ENCODE peak calls at places on chromosomes 3 and 15, in ten cellular contexts. J, H, Z, C, Y, S, B, D, X and K are unnamed samples. For H3K4me1, the result is how much of the 10 kb centered on the place peaks cover.

GRCh38 chr3:94862703-94863102 is 799.8 kb downstream of the NSUN3 start:
- DNase-seq in J (no peak), S (peak), B (no peak), Z (peak), Y (no peak), X (no peak), C (no peak), D (peak), H (no peak), K (no peak)

GRCh38 chr15:90530250-90531051 is 728 bp downstream of the CRTC3 start:
- DNase-seq in S (peak), C (peak), J (peak), B (no peak), Y (peak), X (peak), H (peak), D (peak), Z (peak), K (no peak)

GRCh38 chr3:163368168-163368567 is 1710.1 kb downstream of the SI start:
- DNase-seq in J (no peak), Y (no peak), C (no peak), Z (no peak), B (no peak), H (no peak), D (no peak), X (no peak), S (no peak), K (no peak)

GRCh38 chr3:105414841-105415240 is 48.1 kb downstream of the ALCAM start:
- DNase-seq in Y (no peak), C (no peak), X (no peak), B (no peak), Z (no peak), J (no peak), S (no peak), D (no peak), H (no peak), K (no peak)

GRCh38 chr15:40038267-40038653 is 721 bp downstream of the SRP14 start:
- DNase-seq in C (no peak), H (no peak), Z (peak), Y (no peak), S (no peak), J (no peak), D (peak), X (no peak), B (peak), K (no peak)

GRCh38 chr15:28043625-28044520 is 55.2 kb downstream of the OCA2 start:
- DNase-seq in Z (no peak), C (no peak), X (no peak), D (no peak), S (no peak), Y (no peak), H (no peak), B (peak), J (no peak), K (no peak)

GRCh38 chr3:141426404-141427034 is 58.2 kb downstream of the ZBTB38 start:
- DNase-seq in S (peak), Z (peak), Y (peak), X (peak), J (peak), B (no peak), C (peak), H (peak), D (peak), K (peak)

GRCh38 chr15:77819271-77819806 is 186.6 kb upstream of the LINGO1 start:
- DNase-seq in J (no peak), B (no peak), C (no peak), X (no peak), Y (no peak), D (peak), Z (no peak), H (no peak), S (peak), K (no peak)

GRCh38 chr3:23490459-23490858 is 287.3 kb downstream of the UBE2E2 start:
- DNase-seq in H (no peak), J (no peak), B (no peak), X (no peak), C (no peak), Z (no peak), S (no peak), D (no peak), Y (no peak), K (no peak)

GRCh38 chr3:140270329-140270728 is 335.3 kb downstream of the CLSTN2 start:
- DNase-seq in Z (no peak), B (no peak), C (no peak), H (no peak), S (no peak), Y (no peak), D (no peak), X (no peak), J (no peak), K (no peak)

GRCh38 chr3:178492496-178492895 is 43.7 kb upstream of the KCNMB2 start:
- DNase-seq in Z (no peak), S (peak), C (no peak), J (no peak), B (no peak), H (no peak), Y (no peak), D (no peak), X (no peak), K (no peak)

GRCh38 chr15:51368751-51369450 is 27.4 kb downstream of the GLDN start:
- DNase-seq in J (no peak), Z (no peak), H (no peak), Y (no peak), B (no peak), C (no peak), D (no peak), X (no peak), S (no peak), K (no peak)

DNA sequence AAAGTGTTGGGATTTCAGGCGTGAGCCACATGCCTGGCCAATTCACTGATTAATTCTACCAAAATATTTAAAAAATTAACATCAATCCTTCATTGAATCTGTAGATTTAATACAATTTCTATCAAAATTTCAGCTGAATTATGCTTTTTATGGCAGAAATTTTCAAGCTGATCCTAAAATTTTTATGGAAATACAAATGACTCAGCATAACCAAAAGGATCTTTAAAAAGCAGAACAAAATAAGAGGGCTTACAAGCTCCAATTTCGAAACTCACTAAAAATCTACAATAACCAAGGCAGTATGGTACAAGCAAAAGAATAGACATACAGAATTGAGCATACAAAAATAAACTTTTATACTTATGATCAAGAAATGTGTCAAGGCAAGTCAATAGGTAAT is 180.5 kb upstream of the CTNNB1 start:
- DNase-seq in Z (no peak), J (no peak), C (no peak), S (no peak), X (no peak), D (no peak), H (no peak), Y (no peak), B (no peak), K (no peak)
- H3K4me3 ChIP-seq in Z (no peak), J (no peak), C (no peak), S (no peak), X (no peak), D (no peak), H (no peak), Y (no peak), B (no peak), K (no peak)

DNA sequence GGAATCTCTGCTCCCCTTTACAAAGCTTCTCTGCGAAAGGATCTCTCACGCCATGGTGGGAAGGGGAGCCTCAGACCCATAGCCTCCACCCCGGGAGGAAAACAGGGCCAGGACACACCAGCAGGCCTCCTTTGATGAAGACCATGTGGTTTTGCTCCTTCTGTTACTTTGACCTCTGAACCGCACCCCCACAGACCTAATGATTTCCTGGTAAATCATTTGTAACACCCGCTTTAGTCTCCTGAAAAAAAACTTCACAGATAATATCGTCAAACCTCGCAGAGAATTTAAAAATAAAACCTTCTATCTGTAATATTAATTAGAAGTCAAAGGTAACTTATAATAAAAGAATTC is 18.3 kb downstream of the CPN2 start:
- DNase-seq in X (no peak), D (no peak), B (no peak), J (no peak), H (no peak), Z (no peak), Y (no peak), S (no peak), C (no peak), K (no peak)
- TF ChIP-seq CTCF in X (no peak), D (no peak), B (no peak), J (no peak), H (no peak), Z (no peak), Y (no peak), S (no peak), C (no peak), K (no peak)

DNA sequence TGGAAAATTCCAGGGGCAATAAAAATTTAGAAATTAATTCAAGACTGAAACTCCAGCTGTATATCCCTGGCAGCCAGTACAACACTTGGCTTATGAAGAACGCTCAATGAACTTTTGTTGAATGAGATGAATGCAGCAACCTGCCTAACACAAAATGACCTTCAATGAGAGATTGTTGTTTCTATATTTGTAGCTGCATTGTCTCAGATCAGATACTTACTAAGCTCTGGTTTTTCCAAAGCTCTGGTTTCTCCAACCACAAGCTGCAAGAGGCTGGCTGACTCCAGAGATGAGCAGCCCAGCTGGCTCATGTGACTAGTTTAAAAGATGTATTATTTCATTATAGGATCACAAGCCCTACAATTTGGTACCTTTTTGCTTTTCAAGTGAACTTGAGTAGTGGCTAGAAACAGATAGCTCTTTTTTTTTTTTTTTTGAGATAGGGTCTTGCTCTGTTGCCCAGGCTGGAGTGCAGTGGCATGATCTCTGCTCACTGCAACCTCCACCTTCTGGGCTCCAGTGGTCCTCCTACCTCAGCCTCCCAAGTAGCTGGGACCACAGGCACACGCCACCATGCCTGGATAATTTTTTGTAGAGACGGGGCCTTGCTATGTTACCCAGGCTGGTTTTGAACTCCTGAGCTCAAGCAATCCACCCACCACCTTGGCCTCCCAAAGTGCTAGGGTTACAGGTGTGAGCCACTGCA is 57.4 kb downstream of the UMPS start:
- DNase-seq in C (no peak), S (no peak), D (no peak), B (no peak), H (no peak), X (no peak), Z (no peak), J (no peak), Y (no peak), K (no peak)
- H3K4me1 ChIP-seq in C (half or more), S (under half), D (under half), B (half or more), H (under half), X (under half), Z (under half), J (half or more), Y (under half), K (under half)

DNA sequence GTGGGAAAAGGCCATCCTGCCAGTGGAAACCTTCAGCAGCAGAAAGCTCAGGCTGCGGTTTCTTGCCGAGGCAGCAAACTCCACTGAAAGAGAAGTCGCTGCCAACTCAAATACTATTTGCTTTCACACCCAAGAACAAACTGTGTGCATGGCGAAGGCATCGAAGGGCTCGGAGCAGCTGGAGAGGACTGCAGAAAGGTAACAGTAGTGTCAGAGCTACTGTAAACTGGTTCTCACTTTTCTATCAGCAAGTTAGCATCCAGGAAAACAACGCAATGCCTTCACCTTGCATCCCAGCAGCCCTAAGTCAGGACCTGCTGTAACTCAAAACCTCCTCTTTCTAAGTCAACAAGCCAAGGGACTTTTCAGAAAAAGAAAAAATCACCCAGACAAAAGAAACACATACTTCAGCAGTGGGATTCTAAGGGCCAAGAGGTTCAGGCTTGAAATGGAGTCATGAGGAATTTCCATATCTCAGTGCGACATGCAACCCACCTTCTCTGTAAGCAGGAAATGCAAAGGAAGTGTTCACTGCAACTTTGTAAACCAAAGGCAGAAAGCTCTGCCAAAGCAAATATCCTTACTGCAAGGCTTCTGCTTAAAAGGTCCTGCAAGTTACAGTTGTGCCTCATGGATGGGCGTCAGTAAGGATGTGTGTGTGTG is 193.5 kb downstream of the FOXP1 start:
- DNase-seq in S (peak), H (peak), Y (peak), C (peak), B (no peak), X (peak), D (peak), J (peak), Z (peak), K (no peak)
- H3K4me3 ChIP-seq in S (no peak), H (no peak), Y (peak), C (no peak), B (peak), X (no peak), D (no peak), J (peak), Z (no peak), K (peak)

GRCh38 chr15:63983071-63983711 is 63.1 kb downstream of the DAPK2 start:
- DNase-seq in B (no peak), Y (no peak), J (no peak), C (no peak), Z (peak), X (no peak), H (no peak), D (no peak), S (peak), K (no peak)
- TF ChIP-seq CTCF in B (no peak), Y (peak), J (no peak), C (peak), Z (no peak), X (no peak), H (no peak), D (no peak), S (peak), K (no peak)

GRCh38 chr15:63219196-63219719 is 29.9 kb downstream of the RAB8B start:
- DNase-seq in Y (no peak), X (no peak), B (no peak), S (no peak), D (no peak), C (no peak), Z (no peak), H (no peak), J (no peak), K (no peak)
- H3K4me1 ChIP-seq in Y (under half), X (under half), B (under half), S (under half), D (under half), C (half or more), Z (under half), H (under half), J (half or more), K (under half)

DNA sequence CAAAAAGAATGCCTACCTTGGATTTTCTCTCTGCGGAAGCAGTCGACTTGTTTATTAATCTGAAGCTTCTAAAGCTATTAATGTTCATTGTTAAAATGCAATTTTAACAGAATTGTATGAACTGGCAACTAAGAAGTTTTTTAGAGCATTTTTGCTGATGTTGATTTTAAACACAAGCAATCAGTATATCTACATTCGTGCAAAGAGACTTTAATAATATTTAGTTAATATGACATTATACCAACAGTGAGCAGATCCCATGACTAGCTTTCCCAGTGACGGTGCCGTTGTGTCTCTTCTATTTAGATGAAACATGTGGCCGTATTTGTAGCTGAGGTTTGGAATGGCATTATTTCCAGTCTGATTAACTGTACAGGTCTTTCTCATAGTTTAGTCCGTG is 88.0 kb downstream of the PEX5L start:
- DNase-seq in X (no peak), J (no peak), D (no peak), S (no peak), C (no peak), B (no peak), Y (no peak), H (no peak), Z (no peak), K (no peak)
- H3K4me3 ChIP-seq in X (no peak), J (no peak), D (no peak), S (no peak), C (no peak), B (no peak), Y (no peak), H (no peak), Z (no peak), K (no peak)

GRCh38 chr3:186219211-186219638 is 110.3 kb upstream of the ETV5 start:
- DNase-seq in Y (peak), H (no peak), S (no peak), J (peak), X (no peak), Z (no peak), C (peak), B (no peak), D (no peak), K (no peak)
- TF ChIP-seq CTCF in Y (peak), H (no peak), S (peak), J (no peak), X (no peak), Z (no peak), C (peak), B (peak), D (peak), K (no peak)

DNA sequence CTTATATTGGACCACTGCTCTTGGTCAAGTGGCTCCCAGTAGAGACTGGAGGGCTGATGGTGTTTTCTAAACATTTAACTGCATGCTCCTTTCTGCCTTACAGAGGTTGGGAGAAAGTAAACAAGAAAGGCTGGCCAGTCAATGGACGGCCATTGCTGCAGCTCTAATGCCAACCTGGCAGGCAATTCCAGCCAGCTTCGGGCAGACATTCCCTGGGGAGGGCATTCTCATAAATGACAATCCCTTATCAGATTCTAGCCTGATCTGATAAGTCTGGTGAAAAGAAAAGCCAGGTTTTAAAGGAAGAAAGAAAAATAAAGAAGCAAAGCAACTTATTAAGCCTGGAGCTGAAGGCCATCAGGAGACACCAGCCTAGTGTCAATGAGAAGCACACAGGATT is 60.7 kb downstream of the FRMD4B start:
- DNase-seq in X (no peak), S (no peak), H (no peak), Y (no peak), D (no peak), C (no peak), J (no peak), B (no peak), Z (no peak), K (no peak)
- H3K4me1 ChIP-seq in X (under half), S (under half), H (under half), Y (under half), D (under half), C (half or more), J (half or more), B (under half), Z (under half), K (under half)

GRCh38 chr3:125058959-125059358 is 3.2 kb upstream of the HEG1 start:
- DNase-seq in C (no peak), X (no peak), B (no peak), H (no peak), S (peak), Z (no peak), J (no peak), Y (no peak), D (peak), K (no peak)

GRCh38 chr3:125062904-125063618 is 7.3 kb upstream of the HEG1 start:
- DNase-seq in X (no peak), H (peak), B (no peak), Y (no peak), Z (no peak), S (peak), J (peak), C (peak), D (no peak), K (no peak)

GRCh38 chr3:125059488-125060245 is 3.9 kb upstream of the HEG1 start:
- DNase-seq in X (no peak), S (peak), C (no peak), H (no peak), Z (no peak), J (no peak), D (peak), Y (no peak), B (no peak), K (no peak)

GRCh38 chr3:125061170-125061569 is 5.4 kb upstream of the HEG1 start:
- DNase-seq in J (peak), Y (peak), S (peak), H (no peak), C (peak), B (peak), Z (peak), X (no peak), D (no peak), K (no peak)

DNA sequence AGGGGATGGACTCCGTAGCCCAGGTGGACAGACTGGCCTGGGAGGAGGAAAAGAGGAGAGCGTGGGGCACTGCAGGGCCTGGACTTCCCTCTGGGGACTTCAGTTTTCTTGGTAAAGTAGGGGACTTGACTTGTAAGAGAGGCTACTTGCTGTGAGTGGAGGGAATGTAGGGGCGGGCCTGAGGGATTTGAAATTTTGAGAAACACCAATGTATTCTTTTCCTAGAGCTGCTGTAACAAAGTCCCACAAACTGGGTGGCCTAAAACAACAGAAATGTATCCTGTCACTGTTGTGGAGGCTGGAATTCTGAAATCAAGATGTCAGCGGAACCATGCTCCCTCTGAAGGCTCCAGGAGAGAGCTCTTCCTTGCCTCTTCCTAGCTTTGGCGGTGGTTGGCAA is 5.8 kb upstream of the HEG1 start:
- DNase-seq in Y (no peak), J (no peak), X (no peak), Z (no peak), C (no peak), H (no peak), B (no peak), S (peak), D (no peak), K (no peak)
- H3K4me3 ChIP-seq in Y (peak), J (peak), X (no peak), Z (no peak), C (no peak), H (no peak), B (peak), S (no peak), D (no peak), K (no peak)